ENCODE peak calls at places on chromosome X, in nine cellular contexts. One of them, this sample, is unnamed.
A peak's percentile ranks its signal among the peaks of the same experiment; 100 is the strongest.

GRCh38 chrX:20441123-20441522 is 174.4 kb upstream of the RPS6KA3 start:
- DNase-seq in astrocyte: no peak
- DNase-seq in tibial artery: no peak
- DNase-seq in lung: no peak
- DNase-seq in suprapubic skin: no peak
- DNase-seq in tibial nerve: no peak
- DNase-seq in mammary epithelial cell: no peak
- DNase-seq in neuronal stem cell: no peak
- DNase-seq in mesenchymal stem cell: no peak
- DNase-seq in this sample: no peak

GRCh38 chrX:135509885-135510284 is 10.6 kb upstream of the INTS6L start:
- DNase-seq in astrocyte: no peak
- DNase-seq in tibial artery: no peak
- DNase-seq in lung: no peak
- DNase-seq in suprapubic skin: no peak
- DNase-seq in tibial nerve: no peak
- DNase-seq in mammary epithelial cell: no peak
- DNase-seq in neuronal stem cell: no peak
- DNase-seq in mesenchymal stem cell: no peak
- DNase-seq in this sample: no peak

GRCh38 chrX:87805829-87806490 is 288.4 kb downstream of the KLHL4 start:
- DNase-seq in astrocyte: peak; percentile 22
- DNase-seq in tibial artery: no peak
- DNase-seq in lung: no peak
- DNase-seq in suprapubic skin: no peak
- DNase-seq in tibial nerve: no peak
- DNase-seq in mammary epithelial cell: no peak
- DNase-seq in neuronal stem cell: no peak
- DNase-seq in mesenchymal stem cell: peak; percentile 0
- DNase-seq in this sample: no peak

GRCh38 chrX:130575831-130576404 is 174.1 kb downstream of the RBMX2 start:
- DNase-seq in astrocyte: peak; percentile 6
- DNase-seq in tibial artery: peak; percentile 20
- DNase-seq in lung: no peak
- DNase-seq in suprapubic skin: no peak
- DNase-seq in tibial nerve: peak; percentile 11
- DNase-seq in mammary epithelial cell: peak; percentile 7
- DNase-seq in neuronal stem cell: peak; percentile 1
- DNase-seq in mesenchymal stem cell: peak; percentile 31
- DNase-seq in this sample: peak; percentile 7

GRCh38 chrX:6226053-6226645 is 2.5 kb downstream of the NLGN4X start:
- DNase-seq in astrocyte: no peak
- DNase-seq in tibial artery: no peak
- DNase-seq in lung: no peak
- DNase-seq in suprapubic skin: no peak
- DNase-seq in tibial nerve: no peak
- DNase-seq in mammary epithelial cell: peak; percentile 15
- DNase-seq in neuronal stem cell: peak; percentile 33
- DNase-seq in mesenchymal stem cell: peak; percentile 0
- DNase-seq in this sample: no peak

GRCh38 chrX:136780241-136780640 is 491 bp downstream of the ARHGEF6 start:
- DNase-seq in astrocyte: no peak
- DNase-seq in tibial artery: no peak
- DNase-seq in lung: no peak
- DNase-seq in suprapubic skin: no peak
- DNase-seq in tibial nerve: no peak
- DNase-seq in mammary epithelial cell: no peak
- DNase-seq in neuronal stem cell: no peak
- DNase-seq in mesenchymal stem cell: no peak
- DNase-seq in this sample: no peak

GRCh38 chrX:114999906-115000305 is 17.5 kb downstream of the IL13RA2 start:
- DNase-seq in astrocyte: no peak
- DNase-seq in tibial artery: no peak
- DNase-seq in lung: no peak
- DNase-seq in suprapubic skin: no peak
- DNase-seq in tibial nerve: no peak
- DNase-seq in mammary epithelial cell: no peak
- DNase-seq in neuronal stem cell: no peak
- DNase-seq in mesenchymal stem cell: no peak
- DNase-seq in this sample: no peak

GRCh38 chrX:37608156-37608555 is 36.7 kb downstream of the LANCL3 start:
- DNase-seq in astrocyte: no peak
- DNase-seq in tibial artery: no peak
- DNase-seq in lung: no peak
- DNase-seq in suprapubic skin: no peak
- DNase-seq in tibial nerve: no peak
- DNase-seq in mammary epithelial cell: no peak
- DNase-seq in neuronal stem cell: no peak
- DNase-seq in mesenchymal stem cell: no peak
- DNase-seq in this sample: no peak

GRCh38 chrX:150361070-150361776 is 1.9 kb upstream of the MAMLD1 start:
- DNase-seq in astrocyte: no peak
- DNase-seq in tibial artery: no peak
- DNase-seq in lung: no peak
- DNase-seq in suprapubic skin: no peak
- DNase-seq in tibial nerve: no peak
- DNase-seq in mammary epithelial cell: peak; percentile 28
- DNase-seq in neuronal stem cell: no peak
- DNase-seq in mesenchymal stem cell: peak; percentile 19
- DNase-seq in this sample: peak; percentile 22

GRCh38 chrX:112247714-112248113 is 165.1 kb upstream of the TRPC5 start:
- DNase-seq in astrocyte: no peak
- DNase-seq in tibial artery: no peak
- DNase-seq in lung: no peak
- DNase-seq in suprapubic skin: no peak
- DNase-seq in tibial nerve: no peak
- DNase-seq in mammary epithelial cell: no peak
- DNase-seq in neuronal stem cell: no peak
- DNase-seq in mesenchymal stem cell: no peak
- DNase-seq in this sample: no peak

GRCh38 chrX:97563531-97564133 is 679.9 kb downstream of the RPA4 start:
- DNase-seq in astrocyte: peak; percentile 56
- DNase-seq in tibial artery: peak; percentile 20
- DNase-seq in lung: peak; percentile 37
- DNase-seq in suprapubic skin: no peak
- DNase-seq in tibial nerve: peak; percentile 7
- DNase-seq in mammary epithelial cell: peak; percentile 26
- DNase-seq in neuronal stem cell: no peak
- DNase-seq in mesenchymal stem cell: peak; percentile 72
- DNase-seq in this sample: peak; percentile 45

GRCh38 chrX:121000589-121000988 is 15.0 kb upstream of the CT47A1 start:
- DNase-seq in astrocyte: no peak
- DNase-seq in tibial artery: no peak
- DNase-seq in lung: no peak
- DNase-seq in suprapubic skin: no peak
- DNase-seq in tibial nerve: no peak
- DNase-seq in mammary epithelial cell: peak; percentile 33
- DNase-seq in neuronal stem cell: no peak
- DNase-seq in mesenchymal stem cell: no peak
- DNase-seq in this sample: no peak

GRCh38 chrX:47370278-47370677 is at the start of gene ZNF157:
- DNase-seq in astrocyte: no peak
- DNase-seq in tibial artery: no peak
- DNase-seq in lung: no peak
- DNase-seq in suprapubic skin: no peak
- DNase-seq in tibial nerve: no peak
- DNase-seq in mammary epithelial cell: no peak
- DNase-seq in neuronal stem cell: no peak
- DNase-seq in mesenchymal stem cell: no peak
- DNase-seq in this sample: no peak

GRCh38 chrX:14032383-14032782 is 2.7 kb upstream of the GEMIN8 start:
- DNase-seq in astrocyte: no peak
- DNase-seq in tibial artery: peak; percentile 28
- DNase-seq in lung: peak; percentile 45
- DNase-seq in suprapubic skin: no peak
- DNase-seq in tibial nerve: peak; percentile 74
- DNase-seq in mammary epithelial cell: peak; percentile 39
- DNase-seq in neuronal stem cell: peak; percentile 35
- DNase-seq in mesenchymal stem cell: peak; percentile 47
- DNase-seq in this sample: peak; percentile 9

GRCh38 chrX:93580634-93581033 is 92.7 kb downstream of the NAP1L3 start:
- DNase-seq in astrocyte: no peak
- DNase-seq in tibial artery: no peak
- DNase-seq in lung: no peak
- DNase-seq in suprapubic skin: no peak
- DNase-seq in tibial nerve: no peak
- DNase-seq in mammary epithelial cell: no peak
- DNase-seq in neuronal stem cell: no peak
- DNase-seq in mesenchymal stem cell: no peak
- DNase-seq in this sample: no peak

DNA sequence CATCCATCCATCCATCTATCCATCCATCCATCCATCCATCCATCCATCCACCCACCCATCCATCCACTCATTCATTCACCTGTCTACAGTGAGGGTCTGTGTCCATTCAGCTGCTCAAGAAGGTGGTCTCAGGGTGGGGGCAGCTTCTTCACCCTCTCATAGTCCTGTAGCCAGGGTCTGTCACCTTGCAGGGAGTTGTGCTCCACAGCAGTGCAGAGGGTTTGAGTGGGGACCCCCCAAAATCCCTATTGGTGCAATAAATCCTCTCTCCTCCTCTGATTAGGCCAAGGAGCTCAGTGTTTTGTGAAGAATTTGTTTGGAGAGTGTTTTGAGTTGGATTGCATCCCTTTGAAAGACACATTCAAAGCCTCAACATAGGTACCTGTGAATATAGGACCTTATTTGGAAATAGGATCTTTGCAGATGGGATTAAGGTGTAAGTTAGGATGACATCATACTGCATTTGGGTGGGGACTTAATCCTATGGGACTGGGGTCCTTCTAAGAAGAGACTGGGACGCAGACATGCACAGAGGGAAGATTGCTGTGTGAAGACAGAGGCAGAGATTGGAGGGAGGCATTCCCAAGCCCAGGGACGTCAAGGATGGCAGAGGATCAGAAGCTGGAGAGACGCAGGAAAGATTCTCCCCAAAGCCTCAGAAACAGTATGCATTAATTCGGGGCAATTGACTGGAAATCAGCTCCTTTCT is 12.0 kb downstream of the P2RY8 start:
- DNase-seq in astrocyte: no peak
- DNase-seq in tibial artery: no peak
- DNase-seq in lung: no peak
- DNase-seq in suprapubic skin: peak; percentile 15
- DNase-seq in tibial nerve: no peak
- DNase-seq in mammary epithelial cell: no peak
- DNase-seq in neuronal stem cell: no peak
- DNase-seq in mesenchymal stem cell: no peak
- DNase-seq in this sample: no peak
- H3K4me1 ChIP-seq in astrocyte: no peaks in the 10 kb centered on the region
- H3K4me1 ChIP-seq in tibial artery: no peaks in the 10 kb centered on the region
- H3K4me1 ChIP-seq in lung: no peaks in the 10 kb centered on the region
- H3K4me1 ChIP-seq in suprapubic skin: no peaks in the 10 kb centered on the region
- H3K4me1 ChIP-seq in tibial nerve: no peaks in the 10 kb centered on the region
- H3K4me1 ChIP-seq in mammary epithelial cell: no peaks in the 10 kb centered on the region
- H3K4me1 ChIP-seq in neuronal stem cell: no peaks in the 10 kb centered on the region
- H3K4me1 ChIP-seq in mesenchymal stem cell: no peaks in the 10 kb centered on the region
- H3K4me1 ChIP-seq in this sample: peaks cover 43% of the 10 kb centered on the region

GRCh38 chrX:71183341-71183740 is 38.7 kb downstream of the NLGN3 start:
- DNase-seq in astrocyte: no peak
- DNase-seq in tibial artery: no peak
- DNase-seq in lung: no peak
- DNase-seq in suprapubic skin: no peak
- DNase-seq in tibial nerve: no peak
- DNase-seq in mammary epithelial cell: no peak
- DNase-seq in neuronal stem cell: peak; percentile 14
- DNase-seq in mesenchymal stem cell: peak; percentile 13
- DNase-seq in this sample: no peak

GRCh38 chrX:71178908-71179307 is 34.3 kb downstream of the NLGN3 start:
- DNase-seq in astrocyte: peak; percentile 37
- DNase-seq in tibial artery: peak; percentile 31
- DNase-seq in lung: peak; percentile 53
- DNase-seq in suprapubic skin: no peak
- DNase-seq in tibial nerve: peak; percentile 40
- DNase-seq in mammary epithelial cell: peak; percentile 44
- DNase-seq in neuronal stem cell: peak; percentile 44
- DNase-seq in mesenchymal stem cell: peak; percentile 68
- DNase-seq in this sample: peak; percentile 17

GRCh38 chrX:71181910-71182799 is 37.5 kb downstream of the NLGN3 start:
- DNase-seq in astrocyte: peak; percentile 96
- DNase-seq in tibial artery: peak; percentile 82
- DNase-seq in lung: peak; percentile 88
- DNase-seq in suprapubic skin: peak; percentile 86
- DNase-seq in tibial nerve: peak; percentile 71
- DNase-seq in mammary epithelial cell: peak; percentile 92
- DNase-seq in neuronal stem cell: peak; percentile 87
- DNase-seq in mesenchymal stem cell: peak; percentile 97
- DNase-seq in this sample: peak; percentile 81

GRCh38 chrX:71184092-71184491 is 38.9 kb upstream of the GJB1 start:
- DNase-seq in astrocyte: no peak
- DNase-seq in tibial artery: no peak
- DNase-seq in lung: no peak
- DNase-seq in suprapubic skin: no peak
- DNase-seq in tibial nerve: no peak
- DNase-seq in mammary epithelial cell: no peak
- DNase-seq in neuronal stem cell: no peak
- DNase-seq in mesenchymal stem cell: no peak
- DNase-seq in this sample: no peak

DNA sequence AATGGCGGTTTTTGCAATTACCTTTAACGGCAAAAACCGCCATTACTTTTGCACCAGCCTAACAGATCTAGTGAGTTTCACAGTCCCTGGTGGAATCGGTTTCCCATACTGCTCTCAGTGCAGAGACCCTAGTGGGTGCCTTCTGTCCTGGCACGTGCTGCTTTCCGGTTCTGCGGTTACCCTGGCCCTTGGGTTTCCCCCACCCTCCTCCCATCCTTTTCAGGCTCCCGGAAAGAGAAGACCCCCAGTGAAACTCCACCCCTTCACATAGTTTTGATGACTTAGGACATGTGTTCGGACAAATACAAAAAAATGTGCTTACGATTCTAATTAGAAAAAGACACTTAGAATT is 36.9 kb downstream of the NLGN3 start:
- DNase-seq in astrocyte: no peak
- DNase-seq in tibial artery: no peak
- DNase-seq in lung: no peak
- DNase-seq in suprapubic skin: no peak
- DNase-seq in tibial nerve: peak; percentile 5
- DNase-seq in mammary epithelial cell: no peak
- DNase-seq in neuronal stem cell: no peak
- DNase-seq in mesenchymal stem cell: no peak
- DNase-seq in this sample: no peak
- H3K27ac ChIP-seq in astrocyte: peak overlapping the region; percentile 60
- H3K27ac ChIP-seq in tibial artery: peak overlapping the region; percentile 90
- H3K27ac ChIP-seq in lung: peak overlapping the region; percentile 72
- H3K27ac ChIP-seq in suprapubic skin: peak overlapping the region; percentile 87
- H3K27ac ChIP-seq in tibial nerve: peak overlapping the region; percentile 94
- H3K27ac ChIP-seq in mammary epithelial cell: peak overlapping the region; percentile 71
- H3K27ac ChIP-seq in neuronal stem cell: peak overlapping the region; percentile 90
- H3K27ac ChIP-seq in mesenchymal stem cell: peak overlapping the region; percentile 56
- H3K27ac ChIP-seq in this sample: peak overlapping the region; percentile 94

GRCh38 chrX:10288400-10288799 is 131.6 kb downstream of the CLCN4 start:
- DNase-seq in astrocyte: peak; percentile 7
- DNase-seq in tibial artery: no peak
- DNase-seq in lung: no peak
- DNase-seq in suprapubic skin: no peak
- DNase-seq in tibial nerve: no peak
- DNase-seq in mammary epithelial cell: no peak
- DNase-seq in neuronal stem cell: no peak
- DNase-seq in mesenchymal stem cell: no peak
- DNase-seq in this sample: no peak
- H3K4me1 ChIP-seq in astrocyte: no peaks in the 10 kb centered on the region
- H3K4me1 ChIP-seq in tibial artery: no peaks in the 10 kb centered on the region
- H3K4me1 ChIP-seq in lung: no peaks in the 10 kb centered on the region
- H3K4me1 ChIP-seq in suprapubic skin: no peaks in the 10 kb centered on the region
- H3K4me1 ChIP-seq in tibial nerve: no peaks in the 10 kb centered on the region
- H3K4me1 ChIP-seq in mammary epithelial cell: no peaks in the 10 kb centered on the region
- H3K4me1 ChIP-seq in neuronal stem cell: no peaks in the 10 kb centered on the region
- H3K4me1 ChIP-seq in mesenchymal stem cell: no peaks in the 10 kb centered on the region
- H3K4me1 ChIP-seq in this sample: no peaks in the 10 kb centered on the region

GRCh38 chrX:81121513-81122363 is 80.0 kb downstream of the HMGN5 start:
- DNase-seq in astrocyte: peak; percentile 92
- DNase-seq in tibial artery: peak; percentile 86
- DNase-seq in lung: peak; percentile 91
- DNase-seq in suprapubic skin: peak; percentile 92
- DNase-seq in tibial nerve: peak; percentile 84
- DNase-seq in mammary epithelial cell: peak; percentile 89
- DNase-seq in neuronal stem cell: peak; percentile 84
- DNase-seq in mesenchymal stem cell: peak; percentile 95
- DNase-seq in this sample: peak; percentile 82
- H3K27ac ChIP-seq in astrocyte: no peak overlapping the region
- H3K27ac ChIP-seq in tibial artery: peak overlapping the region; percentile 62
- H3K27ac ChIP-seq in lung: no peak overlapping the region
- H3K27ac ChIP-seq in suprapubic skin: peak overlapping the region; percentile 38
- H3K27ac ChIP-seq in tibial nerve: peak overlapping the region; percentile 72
- H3K27ac ChIP-seq in mammary epithelial cell: no peak overlapping the region
- H3K27ac ChIP-seq in neuronal stem cell: peak overlapping the region; percentile 82
- H3K27ac ChIP-seq in mesenchymal stem cell: peak overlapping the region; percentile 60
- H3K27ac ChIP-seq in this sample: peak overlapping the region; percentile 52